ENCODE peak calls at places on chromosomes 2 and 18, in ten cellular contexts. J, N, P, X, G, C, T, V, L and O are unnamed samples.
A peak's percentile ranks its signal among the peaks of the same experiment; 100 is the strongest.

GRCh38 chr2:217804338-217804737 is 198.5 kb downstream of the TNS1 start:
- DNase-seq in C (no peak), V (peak; percentile 32), T (no peak), N (no peak), X (no peak), L (no peak), P (no peak), J (no peak), G (no peak), O (no peak)

GRCh38 chr2:221502270-221502973 is 69.7 kb downstream of the EPHA4 start:
- DNase-seq in V (no peak), C (peak; percentile 70), N (no peak), P (peak; percentile 83), L (no peak), J (no peak), X (no peak), T (no peak), G (no peak), O (no peak)

GRCh38 chr2:222404126-222404891 is 20.0 kb upstream of the SGPP2 start:
- DNase-seq in G (no peak), T (no peak), P (no peak), V (peak; percentile 14), L (no peak), C (no peak), N (no peak), J (no peak), X (peak; percentile 4), O (no peak)

GRCh38 chr18:55013086-55013485 is 53.8 kb upstream of the CCDC68 start:
- DNase-seq in X (no peak), C (no peak), G (no peak), L (no peak), P (no peak), T (no peak), V (no peak), J (no peak), N (no peak), O (no peak)

GRCh38 chr2:32926708-32927084 is 20.1 kb upstream of the LTBP1 start:
- DNase-seq in T (no peak), L (peak; percentile 36), X (no peak), V (no peak), J (no peak), C (peak; percentile 53), G (no peak), N (no peak), P (peak; percentile 23), O (no peak)

GRCh38 chr18:55405655-55406373 is 182.2 kb downstream of the TCF4 start:
- DNase-seq in T (no peak), X (no peak), V (peak; percentile 87), J (peak; percentile 10), C (peak; percentile 95), N (no peak), P (peak; percentile 95), L (peak; percentile 86), G (peak; percentile 69), O (peak; percentile 60)

GRCh38 chr2:19313553-19313952 is 44.9 kb downstream of the OSR1 start:
- DNase-seq in J (no peak), N (no peak), P (no peak), T (no peak), L (no peak), X (no peak), V (no peak), C (no peak), G (no peak), O (no peak)

GRCh38 chr2:184923751-184924150 is 325.4 kb downstream of the ZNF804A start:
- DNase-seq in L (no peak), P (peak; percentile 1), V (no peak), N (no peak), T (no peak), X (no peak), C (no peak), J (no peak), G (no peak), O (no peak)

GRCh38 chr2:231682546-231683291 is 25.6 kb upstream of the PTMA start:
- DNase-seq in T (no peak), G (no peak), C (no peak), N (no peak), V (no peak), J (no peak), X (no peak), L (no peak), P (no peak), O (peak; percentile 70)

GRCh38 chr2:159609933-159610523 is 6.3 kb downstream of the BAZ2B start:
- DNase-seq in X (no peak), G (no peak), V (no peak), L (no peak), T (no peak), P (no peak), C (no peak), J (no peak), N (no peak), O (no peak)

GRCh38 chr2:170679607-170680079 is 35.5 kb upstream of the SP5 start:
- DNase-seq in X (no peak), N (no peak), V (no peak), P (peak; percentile 13), G (no peak), J (no peak), T (no peak), C (no peak), L (no peak), O (peak; percentile 41)

GRCh38 chr18:7576685-7577084 is 9.6 kb downstream of the PTPRM start:
- DNase-seq in J (no peak), X (no peak), P (peak; percentile 74), L (no peak), C (peak; percentile 68), G (no peak), T (no peak), N (no peak), V (no peak), O (no peak)

GRCh38 chr18:58635891-58636290 is 7.0 kb upstream of the ALPK2 start:
- DNase-seq in L (no peak), C (peak; percentile 87), N (no peak), V (no peak), T (no peak), G (no peak), X (no peak), P (peak; percentile 76), J (no peak), O (no peak)

GRCh38 chr2:54208364-54209240 is 47.4 kb downstream of the TSPYL6 start:
- DNase-seq in P (peak; percentile 74), L (no peak), V (no peak), C (peak; percentile 67), N (no peak), J (no peak), G (no peak), X (no peak), T (no peak), O (no peak)

GRCh38 chr2:186690796-186691195 is 3.1 kb upstream of the FAM171B start:
- DNase-seq in J (no peak), C (no peak), P (no peak), N (no peak), V (no peak), T (no peak), L (no peak), G (no peak), X (no peak), O (no peak)

GRCh38 chr18:23365602-23366001 is 87.5 kb upstream of the RIOK3 start:
- DNase-seq in V (no peak), T (no peak), N (no peak), C (peak; percentile 45), X (no peak), G (no peak), J (no peak), P (peak; percentile 88), L (no peak), O (no peak)